ENCODE peak calls at places on chromosomes 7 and 10, in five cellular contexts. I, R, A, G and N are unnamed samples.

GRCh38 chr10:79186742-79187544 is 118.2 kb downstream of the ZMIZ1 start:
- DNase-seq in G (no peak), I (no peak), A (no peak), R (no peak), N (no peak)

GRCh38 chr7:674454-675410 is 51.8 kb upstream of the DNAAF5 start:
- DNase-seq in R (no peak), G (no peak), I (no peak), A (no peak), N (no peak)

GRCh38 chr7:3558410-3558809 is 257.4 kb downstream of the SDK1 start:
- DNase-seq in A (no peak), R (no peak), G (no peak), I (no peak), N (no peak)

GRCh38 chr10:86946215-86947170 is 10.9 kb downstream of the MMRN2 start:
- DNase-seq in A (no peak), G (peak; percentile 45), I (no peak), R (no peak), N (no peak)

GRCh38 chr10:25629333-25629732 is 304.7 kb upstream of the MYO3A start:
- DNase-seq in R (no peak), A (no peak), G (no peak), I (no peak), N (no peak)

GRCh38 chr7:43838201-43838659 is 31.1 kb downstream of the MRPS24 start:
- DNase-seq in I (no peak), G (no peak), R (no peak), A (no peak), N (no peak)

GRCh38 chr10:44703241-44704155 is 207.6 kb upstream of the TMEM72 start:
- DNase-seq in A (peak; percentile 74), I (no peak), G (no peak), R (no peak), N (peak; percentile 64)

GRCh38 chr7:18895456-18895855 is 222.0 kb downstream of the TWIST1 start:
- DNase-seq in G (no peak), R (no peak), I (peak; percentile 72), A (peak; percentile 79), N (no peak)

GRCh38 chr10:102946992-102947391 is 28.9 kb downstream of the CNNM2 start:
- DNase-seq in R (no peak), A (no peak), I (no peak), G (no peak), N (no peak)

GRCh38 chr10:64115913-64116643 is 594.9 kb downstream of the REEP3 start:
- DNase-seq in R (no peak), G (no peak), A (peak; percentile 5), I (no peak), N (peak; percentile 28)

GRCh38 chr10:30804478-30805055 is 175.0 kb upstream of the LYZL2 start:
- DNase-seq in I (no peak), A (peak; percentile 75), R (peak; percentile 75), G (peak; percentile 64), N (no peak)

GRCh38 chr10:26566525-26567348 is 128.6 kb downstream of the APBB1IP start:
- DNase-seq in I (no peak), G (no peak), A (no peak), R (no peak), N (no peak)

GRCh38 chr7:11706666-11707605 is 125.1 kb downstream of the THSD7A start:
- DNase-seq in I (no peak), A (peak; percentile 45), R (no peak), G (no peak), N (no peak)

GRCh38 chr10:9437131-9437530 is 1382.6 kb downstream of the GATA3 start:
- DNase-seq in I (no peak), G (no peak), R (no peak), A (peak; percentile 21), N (peak; percentile 1)

GRCh38 chr10:113520606-113521481 is 32.0 kb upstream of the HABP2 start:
- DNase-seq in R (peak; percentile 57), A (peak; percentile 94), I (peak; percentile 61), G (peak; percentile 66), N (peak; percentile 72)

GRCh38 chr7:831596-832291 is 532 bp upstream of the SUN1 start:
- DNase-seq in R (no peak), I (peak; percentile 89), G (no peak), A (peak; percentile 94), N (peak; percentile 73)

GRCh38 chr7:76377186-76377918 is 18.6 kb upstream of the YWHAG start:
- DNase-seq in G (peak; percentile 54), I (no peak), A (peak; percentile 31), R (no peak), N (no peak)

GRCh38 chr10:79150444-79150754 is 81.6 kb downstream of the ZMIZ1 start:
- DNase-seq in A (no peak), I (no peak), G (no peak), R (no peak), N (no peak)

GRCh38 chr10:36888925-36889573 is 236.3 kb upstream of the ANKRD30A start:
- DNase-seq in G (no peak), A (peak; percentile 24), I (peak; percentile 13), R (no peak), N (peak; percentile 18)

DNA sequence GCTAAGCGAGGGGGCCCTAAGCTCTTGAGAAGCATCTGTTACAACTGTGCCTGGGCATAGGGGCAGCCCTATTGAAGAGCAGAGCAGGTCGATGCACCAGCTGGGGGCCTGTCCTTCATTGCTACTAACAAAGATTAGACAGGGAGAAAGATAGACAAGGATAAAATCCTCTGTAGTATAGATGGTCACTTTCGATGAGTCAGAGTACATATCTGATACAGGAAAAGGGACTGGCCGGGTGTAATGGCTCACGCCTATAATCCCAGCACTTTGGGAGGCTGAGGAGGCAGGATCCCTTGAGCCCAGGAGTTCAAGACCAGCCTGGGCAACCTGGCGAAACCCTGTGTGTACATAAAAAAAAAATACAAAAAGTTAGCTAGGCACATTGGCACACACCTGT is 13.6 kb downstream of the OPTN start:
- DNase-seq in I (no peak), G (no peak), A (no peak), R (no peak), N (no peak)
- H3K4me3 ChIP-seq in I (no peak overlapping the region), G (no peak overlapping the region), A (no peak overlapping the region), R (no peak overlapping the region), N (no peak overlapping the region)

DNA sequence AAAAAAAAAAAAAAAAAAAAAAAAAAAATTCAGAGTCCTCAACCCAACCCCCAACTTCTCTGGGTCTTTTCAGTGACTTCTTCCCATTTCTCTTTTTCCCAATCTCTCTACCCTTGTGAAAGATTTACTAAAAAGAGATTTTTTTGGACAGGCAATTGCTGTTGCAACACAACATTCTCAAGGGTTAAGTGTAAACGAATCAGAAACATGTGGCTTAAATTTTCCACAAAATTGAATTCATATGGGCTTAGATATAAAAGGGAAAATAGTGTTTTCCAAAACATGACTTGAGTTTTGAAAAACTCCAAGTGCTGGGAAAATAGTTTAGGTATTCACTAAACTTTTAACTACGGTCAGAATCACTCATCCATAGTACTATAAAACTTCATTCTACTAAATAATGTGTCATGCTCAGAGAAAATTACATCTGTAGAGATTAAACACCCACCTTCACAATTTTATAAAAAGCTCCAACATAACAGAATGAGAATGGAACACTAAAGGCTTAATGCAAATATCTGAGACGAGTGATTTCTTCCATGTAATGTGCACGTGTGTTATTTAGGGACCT is 643.1 kb downstream of the PARD3 start:
- DNase-seq in I (no peak), R (no peak), A (peak; percentile 84), G (no peak), N (no peak)
- H3K27ac ChIP-seq in I (no peak overlapping the region), R (no peak overlapping the region), A (peak overlapping the region; percentile 17), G (no peak overlapping the region), N (no peak overlapping the region)

DNA sequence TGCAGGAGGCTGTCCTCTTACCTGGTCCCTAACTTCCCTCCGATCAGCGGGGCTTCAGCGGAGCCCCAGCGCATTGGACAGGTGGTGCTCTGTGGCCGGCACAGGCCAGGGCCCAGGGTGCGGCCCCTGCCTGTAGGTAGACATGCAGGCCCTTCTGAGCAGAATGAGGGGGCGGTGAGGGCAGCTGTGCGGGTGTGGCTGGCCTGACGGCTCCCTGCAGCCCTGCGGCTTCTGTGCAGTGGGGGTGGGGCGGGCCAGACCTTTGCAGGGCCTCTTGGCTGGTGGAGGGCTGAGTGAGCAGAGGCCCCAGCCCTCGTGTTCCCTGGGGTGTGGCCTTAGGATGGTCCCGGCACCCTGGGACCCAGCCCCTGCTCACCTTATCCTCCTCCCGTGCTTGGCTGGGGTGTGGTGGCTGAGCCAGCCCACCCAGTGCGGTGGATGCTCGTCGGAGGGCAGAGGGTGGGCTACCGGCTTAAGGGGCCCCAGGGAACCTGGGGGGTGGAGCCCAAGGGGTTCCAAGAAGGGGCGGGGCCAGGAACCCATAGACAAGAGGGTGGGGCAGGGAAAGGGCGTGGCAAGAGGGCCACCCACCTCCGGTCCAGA is 175.2 kb upstream of the TNRC18 start:
- DNase-seq in A (peak; percentile 60), G (no peak), I (no peak), R (no peak), N (no peak)
- H3K4me3 ChIP-seq in A (peak overlapping the region; percentile 24), G (no peak overlapping the region), I (peak overlapping the region; percentile 46), R (no peak overlapping the region), N (no peak overlapping the region)

DNA sequence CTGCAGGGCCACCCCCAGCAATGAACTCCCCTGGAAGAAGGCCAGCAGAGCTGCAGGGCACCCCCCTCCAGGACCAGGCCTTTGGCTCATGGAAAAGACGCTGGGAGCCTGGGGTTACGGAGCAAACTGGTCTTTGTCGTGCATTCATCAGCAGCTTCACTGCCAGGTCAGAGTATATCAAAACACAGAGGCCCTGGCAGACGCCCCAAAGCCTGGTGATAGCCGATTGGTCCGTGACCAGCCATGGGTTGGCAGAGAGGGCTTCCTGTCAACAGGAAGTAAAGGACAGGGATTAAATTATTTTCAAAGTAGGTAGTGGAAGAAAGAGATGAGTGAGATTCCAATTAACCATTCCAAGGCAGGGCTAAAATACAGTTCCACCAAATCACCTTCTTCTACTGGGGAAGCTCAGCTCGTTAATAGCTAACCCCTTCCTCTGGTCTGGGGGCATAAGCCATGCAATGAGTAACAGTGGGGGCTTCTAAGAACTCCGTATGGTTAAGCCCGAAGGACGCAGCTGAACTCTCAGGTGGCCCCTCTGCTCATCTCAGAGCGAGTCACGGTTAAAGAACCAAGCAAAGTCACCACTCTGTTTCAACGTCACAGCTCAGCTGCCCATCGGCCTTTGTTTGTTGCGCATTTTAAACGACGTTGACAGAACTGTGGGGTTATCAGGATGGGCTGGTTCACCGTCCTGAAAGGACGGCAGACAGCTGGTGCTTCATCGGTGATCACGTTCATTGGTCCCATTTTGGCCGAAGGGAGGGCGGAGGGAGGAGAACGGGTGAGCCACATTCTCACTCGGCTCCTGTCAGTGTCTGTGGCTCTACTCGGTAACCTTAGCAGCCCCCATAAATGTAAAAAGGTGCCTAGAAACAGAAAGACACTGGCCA is 8.8 kb downstream of the PRKAG2 start:
- DNase-seq in G (peak; percentile 73), A (no peak), R (no peak), I (no peak), N (no peak)
- H3K27ac ChIP-seq in G (peak overlapping the region; percentile 77), A (no peak overlapping the region), R (no peak overlapping the region), I (no peak overlapping the region), N (no peak overlapping the region)